ENCODE peak calls at places on chromosomes 6 and 20, in seven cellular contexts. K is iris pigment epithelial cell; X is AG09319; B is activated T-cell treated with anti-CD3 and anti-CD28 coated beads, Interleukin-2, amount 50 U/mL, for 1 hour; P is suprapubic skin; N is amygdala; S is testis. C is an unnamed sample.

GRCh38 chr20:1577906-1578305 is 20.4 kb upstream of the SIRPD start:
- DNase-seq in K (no peak), X (no peak), B (no peak), P (peak; percentile 57), N (no peak), S (no peak), C (no peak)

GRCh38 chr20:22920898-22921297 is 114.2 kb upstream of the SSTR4 start:
- DNase-seq in K (no peak), X (no peak), B (no peak), P (no peak), N (no peak), S (no peak), C (no peak)

GRCh38 chr6:25138024-25138696 is 141.0 kb upstream of the CARMIL1 start:
- DNase-seq in K (peak; percentile 82), X (peak; percentile 51), B (peak; percentile 62), P (no peak), N (peak; percentile 10), S (peak; percentile 57), C (peak; percentile 80)

GRCh38 chr6:27295301-27296079 is 16.6 kb downstream of the POM121L2 start:
- DNase-seq in K (peak; percentile 95), X (peak; percentile 41), B (no peak), P (no peak), N (no peak), S (no peak), C (no peak)

GRCh38 chr6:36224918-36225461 is 28.4 kb downstream of the BRPF3 start:
- DNase-seq in K (peak; percentile 40), X (no peak), B (no peak), P (no peak), N (no peak), S (no peak), C (no peak)

GRCh38 chr6:127554435-127555006 is 22.5 kb upstream of the C6orf58 start:
- DNase-seq in K (peak; percentile 31), X (no peak), B (no peak), P (no peak), N (no peak), S (no peak), C (no peak)

GRCh38 chr6:168347053-168347452 is 27.5 kb upstream of the DACT2 start:
- DNase-seq in K (no peak), X (no peak), B (no peak), P (no peak), N (no peak), S (no peak), C (no peak)

GRCh38 chr6:129730477-129731165 is 20.6 kb upstream of the ARHGAP18 start:
- DNase-seq in K (peak; percentile 45), X (no peak), B (no peak), P (no peak), N (no peak), S (no peak), C (no peak)

GRCh38 chr6:131199568-131200272 is 64.5 kb downstream of the AKAP7 start:
- DNase-seq in K (peak; percentile 79), X (peak; percentile 12), B (peak; percentile 69), P (no peak), N (no peak), S (no peak), C (no peak)

GRCh38 chr6:161917645-161918044 is 643.8 kb upstream of the AGPAT4 start:
- DNase-seq in K (peak; percentile 22), X (no peak), B (no peak), P (no peak), N (no peak), S (no peak), C (no peak)

GRCh38 chr20:18922898-18923297 is 109.3 kb downstream of the SCP2D1 start:
- DNase-seq in K (no peak), X (no peak), B (no peak), P (no peak), N (no peak), S (no peak), C (no peak)

GRCh38 chr6:2909718-2910117 is 6.6 kb upstream of the SERPINB9 start:
- DNase-seq in K (peak; percentile 51), X (no peak), B (no peak), P (no peak), N (no peak), S (no peak), C (no peak)

GRCh38 chr6:154763650-154764049 is 30.4 kb downstream of the SCAF8 start:
- DNase-seq in K (peak; percentile 48), X (no peak), B (no peak), P (no peak), N (no peak), S (no peak), C (no peak)

GRCh38 chr6:33683051-33683571 is 28.4 kb downstream of the UQCC2 start:
- DNase-seq in K (no peak), X (no peak), B (peak; percentile 33), P (no peak), N (peak; percentile 24), S (peak; percentile 67), C (no peak)

C was measured in ascending aorta.